ENCODE peak calls at places on chromosomes 6 and 20, in six cellular contexts. D is astrocyte, I is HFF-Myc, G is stomach, Y is cardiac muscle cell, K is tibial artery. E is an unnamed sample.

GRCh38 chr6:22253955-22254655 is 42.7 kb downstream of the PRL start:
- DNase-seq in K (no peak), D (no peak), Y (no peak), I (no peak), G (no peak), E (no peak)

GRCh38 chr20:43658068-43658722 is 8.7 kb upstream of the MYBL2 start:
- DNase-seq in I (no peak), G (no peak), K (no peak), D (peak), Y (no peak), E (no peak)

GRCh38 chr6:37608587-37608986 is 89.1 kb downstream of the MDGA1 start:
- DNase-seq in I (no peak), D (no peak), Y (no peak), K (no peak), G (no peak), E (no peak)

GRCh38 chr20:3775457-3775856 is 5.8 kb downstream of the SPEF1 start:
- DNase-seq in Y (no peak), D (no peak), I (no peak), G (no peak), K (no peak), E (no peak)

GRCh38 chr6:31834704-31835375 is 7.3 kb downstream of the HSPA1B start:
- DNase-seq in I (no peak), K (peak), G (peak), Y (peak), D (no peak), E (peak)

GRCh38 chr20:31770243-31770642 is 31.2 kb downstream of the TPX2 start:
- DNase-seq in K (no peak), Y (no peak), I (no peak), D (no peak), G (no peak), E (no peak)

GRCh38 chr6:33794910-33795615 is 6.1 kb upstream of the LEMD2 start:
- DNase-seq in Y (no peak), K (no peak), D (no peak), I (no peak), G (no peak), E (no peak)

GRCh38 chr6:115544765-115545409 is 515.8 kb downstream of the FRK start:
- DNase-seq in D (no peak), K (no peak), G (no peak), I (no peak), Y (no peak), E (no peak)

GRCh38 chr6:26352315-26352714 is 12.7 kb upstream of the BTN3A2 start:
- DNase-seq in G (no peak), D (no peak), Y (no peak), K (no peak), I (no peak), E (no peak)

GRCh38 chr6:138013949-138014348 is 93.3 kb downstream of the PERP start:
- DNase-seq in I (no peak), G (no peak), Y (no peak), D (no peak), K (no peak), E (no peak)

GRCh38 chr6:1686117-1687098 is 76.7 kb downstream of the FOXC1 start:
- DNase-seq in I (peak), K (peak), Y (peak), D (peak), G (peak), E (no peak)

GRCh38 chr6:41449399-41450245 is 96.6 kb upstream of the FOXP4 start:
- DNase-seq in G (peak), Y (no peak), D (no peak), I (no peak), K (no peak), E (no peak)

GRCh38 chr6:66429220-66429619 is 722.2 kb upstream of the EYS start:
- DNase-seq in K (no peak), Y (no peak), D (no peak), G (no peak), I (no peak), E (no peak)

GRCh38 chr6:119201486-119201885 is 123.0 kb upstream of the FAM184A start:
- DNase-seq in K (no peak), Y (no peak), D (no peak), G (no peak), I (no peak), E (no peak)

GRCh38 chr6:3205913-3206312 is 21.5 kb downstream of the TUBB2B start:
- DNase-seq in G (no peak), D (peak), K (no peak), Y (no peak), I (no peak), E (no peak)

GRCh38 chr6:17413313-17413750 is 19.9 kb downstream of the CAP2 start:
- DNase-seq in Y (no peak), I (no peak), K (no peak), G (no peak), D (peak), E (no peak)

GRCh38 chr6:49958180-49958579 is 5.8 kb downstream of the DEFB114 start:
- DNase-seq in D (no peak), K (no peak), Y (no peak), G (no peak), I (no peak), E (no peak)

GRCh38 chr6:130865793-130866192 is 38.6 kb downstream of the SMLR1 start:
- DNase-seq in I (no peak), D (no peak), Y (no peak), G (no peak), K (no peak), E (no peak)

GRCh38 chr6:136640132-136640915 is 90.1 kb upstream of the MAP7 start:
- DNase-seq in I (no peak), G (no peak), D (peak), K (peak), Y (no peak), E (no peak)

GRCh38 chr6:18340781-18341551 is 46.2 kb upstream of the RNF144B start:
- DNase-seq in Y (no peak), I (no peak), D (no peak), K (no peak), G (no peak), E (no peak)

GRCh38 chr20:8601542-8601912 is 467.4 kb upstream of the PLCB4 start:
- DNase-seq in K (no peak), D (no peak), G (no peak), I (no peak), Y (no peak), E (no peak)

GRCh38 chr6:108348655-108349349 is 53.9 kb downstream of the AFG1L start:
- DNase-seq in G (no peak), Y (no peak), K (no peak), I (no peak), D (no peak), E (no peak)

GRCh38 chr6:28522594-28523557 is 2.8 kb upstream of the GPX5 start:
- DNase-seq in Y (no peak), G (no peak), D (no peak), I (no peak), K (no peak), E (no peak)

GRCh38 chr20:32535316-32535952 is 49.7 kb downstream of the NOL4L start:
- DNase-seq in I (no peak), D (no peak), K (no peak), Y (no peak), G (no peak), E (peak)

GRCh38 chr20:54515788-54516324 is 40.5 kb downstream of the DOK5 start:
- DNase-seq in K (no peak), Y (no peak), G (no peak), D (no peak), I (no peak), E (no peak)

GRCh38 chr6:79119217-79119616 is 41.2 kb upstream of the PHIP start:
- DNase-seq in D (no peak), K (no peak), G (no peak), Y (no peak), I (no peak), E (no peak)

GRCh38 chr6:78533876-78534275 is 333.5 kb upstream of the IRAK1BP1 start:
- DNase-seq in I (no peak), D (no peak), G (no peak), K (no peak), Y (no peak), E (no peak)

GRCh38 chr6:34792605-34793500 is 970 bp downstream of the BLTP3A start:
- DNase-seq in Y (peak), G (peak), D (peak), I (no peak), K (peak), E (no peak)

GRCh38 chr6:119467478-119468081 is 118.0 kb upstream of the MAN1A1 start:
- DNase-seq in D (peak), Y (no peak), I (no peak), K (no peak), G (no peak), E (no peak)

GRCh38 chr6:170385506-170385905 is 78.9 kb downstream of the FAM120B start:
- DNase-seq in Y (no peak), D (no peak), I (no peak), G (no peak), K (no peak), E (no peak)

GRCh38 chr6:116649129-116649528 is 19.4 kb downstream of the ZUP1 start:
- DNase-seq in K (no peak), I (no peak), Y (no peak), G (no peak), D (no peak), E (no peak)

GRCh38 chr6:21151178-21151956 is 442.2 kb upstream of the SOX4 start:
- DNase-seq in K (no peak), G (no peak), D (no peak), Y (no peak), I (no peak), E (no peak)

DNA sequence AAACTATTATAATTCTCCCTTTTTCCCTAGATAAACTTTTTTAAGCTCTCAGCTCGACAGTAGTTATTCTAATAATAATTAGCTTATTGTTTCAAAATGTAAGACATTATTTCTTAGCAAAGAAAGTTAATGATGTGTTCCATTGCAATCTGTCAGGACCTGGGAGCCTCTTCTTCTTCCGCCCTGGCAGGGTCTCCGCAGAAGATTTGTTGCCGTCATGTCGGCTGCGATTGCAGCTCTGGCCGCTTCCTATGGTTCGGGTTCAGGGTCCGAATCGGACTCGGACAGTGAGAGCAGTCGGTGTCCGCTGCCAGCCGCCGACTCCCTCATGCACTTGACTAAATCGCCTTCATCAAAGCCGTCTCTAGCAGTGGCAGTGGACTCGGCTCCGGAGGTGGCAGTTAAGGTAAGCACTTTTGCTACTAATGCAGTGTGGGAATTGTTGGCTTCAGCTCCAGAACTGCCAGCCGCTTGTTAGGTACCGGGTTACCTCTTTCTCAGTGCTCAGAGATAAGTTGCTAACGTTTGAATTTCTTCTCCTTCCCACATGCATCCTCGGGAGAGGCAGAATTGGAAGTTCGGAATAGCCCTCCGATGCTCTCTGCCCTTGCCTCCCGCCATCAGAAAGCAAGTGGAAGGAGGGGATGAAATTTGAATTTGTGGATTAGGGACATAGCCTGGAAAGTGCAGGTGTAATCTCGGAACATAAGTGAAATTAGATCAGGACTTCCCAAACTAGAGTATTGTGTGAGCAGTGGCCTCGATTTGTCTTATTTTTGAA is at the start of gene CDC40:
- DNase-seq in Y (peak), G (peak), I (no peak), D (no peak), K (peak), E (no peak)
- H3K4me3 ChIP-seq in Y (peak), G (peak), I (peak), D (peak), K (peak), E (peak)

GRCh38 chr6:157221817-157222175 is 101.5 kb downstream of the TMEM242 start:
- DNase-seq in K (no peak), I (no peak), D (no peak), G (no peak), Y (no peak), E (no peak)

GRCh38 chr6:157219201-157220200 is 103.8 kb downstream of the TMEM242 start:
- DNase-seq in K (no peak), I (no peak), D (peak), G (no peak), Y (no peak), E (no peak)

GRCh38 chr6:157221049-157221816 is 102.1 kb downstream of the TMEM242 start:
- DNase-seq in D (peak), I (no peak), G (peak), Y (peak), K (peak), E (peak)

GRCh38 chr6:157218371-157219198 is 104.7 kb downstream of the TMEM242 start:
- DNase-seq in G (no peak), D (no peak), Y (no peak), K (no peak), I (no peak), E (no peak)

DNA sequence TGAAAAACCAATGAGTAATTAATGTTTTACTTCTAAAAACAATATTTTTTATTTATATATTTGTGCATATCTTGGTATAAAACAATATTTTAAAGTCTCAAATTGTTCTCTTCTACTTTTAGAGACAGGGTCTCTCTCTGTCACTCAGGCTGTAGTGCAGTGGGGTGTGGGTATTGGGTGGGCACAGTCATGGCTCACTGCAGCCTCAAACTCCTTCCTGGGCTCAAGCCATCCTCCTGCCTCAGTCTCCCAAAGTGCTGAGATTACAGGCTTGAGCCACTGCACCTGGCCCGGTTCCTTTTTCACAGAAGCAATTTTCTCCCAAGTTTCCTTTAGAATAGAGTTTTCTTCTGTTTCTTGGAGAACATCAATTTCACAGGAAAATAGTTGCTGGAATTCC is 102.8 kb downstream of the TMEM242 start:
- DNase-seq in I (no peak), D (no peak), Y (no peak), K (no peak), G (no peak), E (no peak)
- H3K4me3 ChIP-seq in I (peak), D (peak), Y (no peak), K (peak), G (no peak), E (peak)

GRCh38 chr20:57212890-57213276 is 53.6 kb downstream of the BMP7 start:
- DNase-seq in D (no peak), Y (no peak), G (no peak), K (no peak), I (no peak), E (no peak)
- H3K4me3 ChIP-seq in D (peak), Y (no peak), G (no peak), K (no peak), I (no peak), E (no peak)

GRCh38 chr6:6725834-6726194 is 137.3 kb downstream of the LY86 start:
- DNase-seq in D (no peak), K (no peak), I (no peak), Y (no peak), G (no peak), E (no peak)

GRCh38 chr6:6723316-6723715 is 134.8 kb downstream of the LY86 start:
- DNase-seq in Y (no peak), I (no peak), D (no peak), K (no peak), G (no peak), E (no peak)

GRCh38 chr6:6725120-6725833 is 136.8 kb downstream of the LY86 start:
- DNase-seq in G (no peak), Y (no peak), K (no peak), D (no peak), I (no peak), E (no peak)

GRCh38 chr6:6723792-6724318 is 135.3 kb downstream of the LY86 start:
- DNase-seq in K (no peak), G (no peak), Y (no peak), D (no peak), I (no peak), E (no peak)

DNA sequence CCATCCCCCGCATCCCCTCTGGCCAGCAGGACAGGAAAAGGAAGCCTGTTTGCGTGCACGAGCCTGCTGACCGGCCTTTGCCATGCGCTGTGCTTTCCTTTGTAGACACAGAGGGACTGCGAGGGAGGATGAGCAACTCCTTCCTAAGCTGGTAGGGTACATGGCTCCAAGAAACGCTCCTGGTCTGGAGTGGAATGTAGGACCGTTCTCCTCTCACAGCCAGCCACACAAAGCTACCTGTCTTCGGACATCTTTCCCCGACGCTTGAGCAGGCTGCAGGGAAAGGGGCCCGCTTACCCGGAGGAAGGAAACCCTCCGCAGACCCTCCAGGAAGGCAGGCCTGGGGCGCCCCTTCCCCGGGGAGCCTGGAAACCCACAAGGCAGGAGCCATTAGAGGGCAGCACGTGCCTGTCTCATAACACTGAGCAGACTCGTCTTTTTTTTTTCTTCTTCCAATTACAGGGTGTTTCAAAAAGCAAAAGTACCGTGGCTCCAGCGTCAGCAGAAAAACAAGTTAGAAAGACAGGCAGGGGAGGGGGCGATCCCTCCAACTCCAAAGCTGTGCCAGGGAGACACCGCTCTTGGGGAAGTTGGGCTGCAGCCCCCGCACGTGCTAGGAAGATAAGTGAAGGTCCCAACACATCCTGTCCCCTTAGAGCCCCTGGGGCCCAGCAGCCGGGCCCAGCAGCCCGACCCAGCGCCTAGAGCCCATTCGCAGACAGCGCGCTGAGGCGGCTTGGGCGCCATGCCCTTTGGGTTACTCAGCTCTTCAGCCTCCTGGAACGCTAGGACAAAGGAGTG is 136.0 kb downstream of the LY86 start:
- DNase-seq in K (peak), G (peak), Y (peak), I (peak), D (peak), E (peak)
- H3K4me3 ChIP-seq in K (peak), G (peak), Y (no peak), I (peak), D (peak), E (peak)

DNA sequence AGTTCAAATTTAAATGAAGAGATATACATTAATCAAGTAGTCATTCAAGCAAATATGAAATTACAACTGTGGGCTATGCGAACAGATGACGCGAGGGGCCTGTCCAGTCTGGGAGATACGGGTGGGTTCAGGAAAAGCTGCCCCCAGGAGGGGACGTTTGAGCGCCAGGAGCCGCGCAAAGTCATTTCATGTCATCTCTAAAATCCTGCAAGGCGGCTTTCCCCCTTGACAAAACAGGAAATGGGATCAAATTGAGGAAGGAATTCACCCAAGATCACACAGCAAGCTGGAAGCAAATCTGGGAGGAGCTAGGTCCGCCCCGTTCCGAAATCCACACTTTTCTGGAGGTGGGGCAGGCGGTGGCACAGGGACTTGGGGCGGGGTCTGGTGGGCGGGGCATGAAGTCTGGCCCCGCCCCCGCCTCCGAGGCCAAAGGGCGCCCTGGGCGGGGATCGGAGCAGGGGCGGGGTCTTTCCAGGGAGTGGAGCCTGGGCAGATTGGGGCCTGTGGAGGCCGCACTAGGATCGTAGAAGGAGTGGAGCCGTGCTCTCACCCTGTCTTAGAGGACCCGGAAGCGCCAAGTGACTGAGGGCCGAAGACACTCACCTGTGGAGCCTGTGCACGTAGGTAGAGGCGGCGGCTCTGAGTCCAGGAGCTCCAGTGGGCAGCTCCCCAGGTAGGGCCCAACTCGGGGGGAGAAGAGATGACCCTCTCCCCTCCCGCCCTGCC is at the start of gene LPIN3:
- DNase-seq in D (peak), G (peak), I (peak), Y (peak), K (peak), E (peak)
- H3K4me3 ChIP-seq in D (peak), G (peak), I (peak), Y (peak), K (peak), E (peak)

DNA sequence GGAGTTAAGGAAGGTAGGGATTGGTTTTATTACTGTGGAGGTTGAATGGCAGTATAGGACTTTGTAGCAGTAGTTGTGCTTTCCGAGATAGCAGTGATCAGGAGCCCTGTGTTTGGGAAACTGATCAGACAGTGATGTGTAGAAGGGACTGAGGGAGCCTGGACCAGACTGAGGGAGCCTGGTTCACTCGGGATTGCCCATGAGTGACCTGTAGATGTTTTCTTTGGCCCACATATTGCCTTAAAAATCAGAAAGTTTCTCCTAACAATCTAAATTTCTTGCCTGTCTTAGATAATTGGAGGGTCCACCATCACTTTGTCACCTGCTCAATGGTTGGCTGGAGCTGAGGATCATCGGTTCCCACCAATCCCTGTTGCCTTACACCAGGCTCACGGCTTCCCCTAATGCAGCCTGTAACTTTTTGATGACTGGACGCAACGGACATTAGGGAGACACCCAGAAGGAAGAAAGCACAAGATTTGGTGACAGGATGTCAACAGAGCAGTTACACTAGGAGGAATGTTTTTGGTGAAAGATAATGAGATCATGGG is 1.1 kb downstream of the CDS2 start:
- DNase-seq in Y (no peak), G (no peak), D (no peak), K (peak), I (no peak), E (no peak)
- H3K4me3 ChIP-seq in Y (peak), G (peak), D (peak), K (peak), I (peak), E (peak)

E was measured in CD8-positive, alpha-beta memory T cell.